ENCODE peak calls at places on chromosomes 16 and 17, in five cellular contexts. One of them, this sample, is unnamed.

GRCh38 chr17:45018514-45019176 is 32.8 kb downstream of the DCAKD start:
- DNase-seq in astrocyte: no peak
- DNase-seq in heart right ventricle: peak
- DNase-seq in astrocyte of the cerebellum: no peak
- DNase-seq in adrenal gland: peak
- DNase-seq in this sample: no peak

GRCh38 chr17:73944366-73944765 is 259.1 kb upstream of the RPL38 start:
- DNase-seq in astrocyte: no peak
- DNase-seq in heart right ventricle: no peak
- DNase-seq in astrocyte of the cerebellum: no peak
- DNase-seq in adrenal gland: no peak
- DNase-seq in this sample: peak

GRCh38 chr17:82884341-82884871 is 44.6 kb upstream of the ZNF750 start:
- DNase-seq in astrocyte: no peak
- DNase-seq in heart right ventricle: no peak
- DNase-seq in astrocyte of the cerebellum: no peak
- DNase-seq in adrenal gland: no peak
- DNase-seq in this sample: no peak

GRCh38 chr16:1030381-1030901 is 42.1 kb upstream of the SSTR5 start:
- DNase-seq in astrocyte: no peak
- DNase-seq in heart right ventricle: no peak
- DNase-seq in astrocyte of the cerebellum: no peak
- DNase-seq in adrenal gland: no peak
- DNase-seq in this sample: no peak

GRCh38 chr17:3557768-3558583 is at the start of gene TRPV3:
- DNase-seq in astrocyte: no peak
- DNase-seq in heart right ventricle: no peak
- DNase-seq in astrocyte of the cerebellum: no peak
- DNase-seq in adrenal gland: peak
- DNase-seq in this sample: peak

GRCh38 chr16:17271687-17272086 is 199.1 kb downstream of the XYLT1 start:
- DNase-seq in astrocyte: peak
- DNase-seq in heart right ventricle: no peak
- DNase-seq in astrocyte of the cerebellum: no peak
- DNase-seq in adrenal gland: peak
- DNase-seq in this sample: no peak

GRCh38 chr17:42284020-42284369 is 4.3 kb upstream of the STAT5A start:
- DNase-seq in astrocyte: no peak
- DNase-seq in heart right ventricle: no peak
- DNase-seq in astrocyte of the cerebellum: no peak
- DNase-seq in adrenal gland: peak
- DNase-seq in this sample: no peak

GRCh38 chr16:66364117-66364958 is 2.2 kb upstream of the CDH5 start:
- DNase-seq in astrocyte: peak
- DNase-seq in heart right ventricle: peak
- DNase-seq in astrocyte of the cerebellum: peak
- DNase-seq in adrenal gland: peak
- DNase-seq in this sample: peak

GRCh38 chr17:66625321-66625767 is 209.6 kb upstream of the CACNG5 start:
- DNase-seq in astrocyte: peak
- DNase-seq in heart right ventricle: no peak
- DNase-seq in astrocyte of the cerebellum: no peak
- DNase-seq in adrenal gland: no peak
- DNase-seq in this sample: no peak

DNA sequence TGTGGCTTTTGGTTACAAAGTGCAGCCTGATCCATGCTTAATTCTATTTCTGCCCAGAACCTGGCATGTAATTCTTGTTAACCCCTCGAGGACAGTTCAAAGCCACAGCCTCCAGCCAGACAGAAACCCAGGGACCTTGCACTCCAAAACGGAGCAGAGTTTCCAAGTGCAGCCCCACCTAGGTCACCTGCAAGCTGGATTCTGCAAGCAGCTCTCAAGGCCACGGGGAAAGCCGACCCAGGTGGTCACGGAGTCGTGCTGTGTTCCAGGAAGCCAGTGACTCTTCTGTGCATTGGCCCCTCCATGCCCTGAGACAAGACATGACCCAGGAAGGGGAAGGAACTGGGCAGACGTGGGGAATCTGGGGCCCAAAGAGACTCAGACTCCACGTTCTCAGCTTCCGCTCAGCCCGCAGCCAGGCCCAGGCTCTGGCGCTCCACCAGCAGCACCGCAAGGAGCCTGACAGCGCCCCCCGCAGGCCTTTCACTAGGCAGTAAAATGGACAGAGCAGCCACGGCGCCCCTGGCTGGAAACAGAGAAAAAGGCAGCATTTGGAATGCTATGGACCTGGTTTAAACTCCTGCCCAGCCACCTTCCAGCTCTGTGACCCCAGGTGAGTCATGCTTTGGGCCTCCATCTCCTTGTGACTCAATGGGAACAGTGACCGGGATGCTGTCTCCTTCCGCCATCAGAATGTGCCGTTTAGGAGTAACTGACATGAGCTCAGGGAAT is 27.3 kb upstream of the GSG1L start:
- DNase-seq in astrocyte: peak
- DNase-seq in heart right ventricle: no peak
- DNase-seq in astrocyte of the cerebellum: no peak
- DNase-seq in adrenal gland: peak
- DNase-seq in this sample: no peak
- TF ChIP-seq CTCF in astrocyte: peak
- TF ChIP-seq CTCF in heart right ventricle: no peak
- TF ChIP-seq CTCF in astrocyte of the cerebellum: peak
- TF ChIP-seq CTCF in adrenal gland: no peak
- TF ChIP-seq CTCF in this sample: no peak

DNA sequence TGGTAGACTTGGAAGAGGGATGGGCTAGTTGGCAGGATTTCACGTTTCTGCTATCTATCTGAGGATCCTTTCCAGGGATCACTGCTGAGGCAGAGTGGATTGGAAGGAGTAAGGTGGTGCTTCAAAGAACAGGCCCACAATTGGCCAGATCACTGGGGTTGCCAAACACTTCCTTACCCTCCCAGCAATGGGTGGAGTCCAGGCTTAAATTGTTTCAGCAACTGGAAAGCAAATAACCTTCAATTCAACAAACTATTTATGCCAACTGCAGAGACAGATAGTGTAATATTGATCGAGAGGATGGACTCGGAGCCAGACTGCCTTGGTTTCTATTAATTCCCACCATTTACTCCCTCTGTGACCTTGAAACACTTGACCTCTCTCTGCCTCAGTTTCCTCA is 2.1 kb downstream of the ARRB2 start:
- DNase-seq in astrocyte: no peak
- DNase-seq in heart right ventricle: no peak
- DNase-seq in astrocyte of the cerebellum: no peak
- DNase-seq in adrenal gland: no peak
- DNase-seq in this sample: no peak
- H3K4me3 ChIP-seq in astrocyte: no peak
- H3K4me3 ChIP-seq in heart right ventricle: no peak
- H3K4me3 ChIP-seq in astrocyte of the cerebellum: no peak
- H3K4me3 ChIP-seq in adrenal gland: peak
- H3K4me3 ChIP-seq in this sample: no peak

DNA sequence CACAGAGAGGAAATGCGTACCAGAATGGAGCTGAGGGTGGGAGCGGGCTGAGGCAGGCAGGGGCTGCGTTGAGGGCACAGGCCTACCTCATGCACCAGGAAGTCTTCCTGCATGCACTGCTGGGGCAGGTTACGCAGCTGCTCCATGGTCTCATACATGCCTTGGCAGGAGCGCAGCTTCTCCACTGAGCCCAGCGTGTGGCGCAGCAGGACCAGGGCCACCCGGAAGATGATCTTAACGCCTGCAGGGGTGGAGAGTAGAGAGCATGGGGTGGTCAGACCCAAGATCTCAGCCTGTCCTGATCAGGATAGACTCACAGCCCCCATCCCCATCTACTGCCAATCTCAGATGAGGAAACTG is 3.4 kb upstream of the CD2BP2 start:
- DNase-seq in astrocyte: no peak
- DNase-seq in heart right ventricle: no peak
- DNase-seq in astrocyte of the cerebellum: no peak
- DNase-seq in adrenal gland: no peak
- DNase-seq in this sample: no peak
- TF ChIP-seq CTCF in astrocyte: no peak
- TF ChIP-seq CTCF in heart right ventricle: no peak
- TF ChIP-seq CTCF in astrocyte of the cerebellum: no peak
- TF ChIP-seq CTCF in adrenal gland: no peak
- TF ChIP-seq CTCF in this sample: no peak

GRCh38 chr16:86196687-86197391 is 297.9 kb downstream of the IRF8 start:
- DNase-seq in astrocyte: no peak
- DNase-seq in heart right ventricle: no peak
- DNase-seq in astrocyte of the cerebellum: no peak
- DNase-seq in adrenal gland: no peak
- DNase-seq in this sample: no peak
- H3K4me3 ChIP-seq in astrocyte: no peak
- H3K4me3 ChIP-seq in heart right ventricle: no peak
- H3K4me3 ChIP-seq in astrocyte of the cerebellum: no peak
- H3K4me3 ChIP-seq in adrenal gland: no peak
- H3K4me3 ChIP-seq in this sample: no peak

GRCh38 chr16:24909856-24910255 is 64.1 kb downstream of the SLC5A11 start:
- DNase-seq in astrocyte: no peak
- DNase-seq in heart right ventricle: no peak
- DNase-seq in astrocyte of the cerebellum: no peak
- DNase-seq in adrenal gland: no peak
- DNase-seq in this sample: no peak

GRCh38 chr16:24906901-24907300 is 61.1 kb downstream of the SLC5A11 start:
- DNase-seq in astrocyte: no peak
- DNase-seq in heart right ventricle: no peak
- DNase-seq in astrocyte of the cerebellum: no peak
- DNase-seq in adrenal gland: no peak
- DNase-seq in this sample: no peak

GRCh38 chr16:24908716-24909115 is 63.0 kb downstream of the SLC5A11 start:
- DNase-seq in astrocyte: no peak
- DNase-seq in heart right ventricle: no peak
- DNase-seq in astrocyte of the cerebellum: no peak
- DNase-seq in adrenal gland: no peak
- DNase-seq in this sample: no peak

GRCh38 chr16:24906199-24906808 is 60.5 kb downstream of the SLC5A11 start:
- DNase-seq in astrocyte: peak
- DNase-seq in heart right ventricle: no peak
- DNase-seq in astrocyte of the cerebellum: peak
- DNase-seq in adrenal gland: no peak
- DNase-seq in this sample: no peak
- TF ChIP-seq CTCF in astrocyte: peak
- TF ChIP-seq CTCF in heart right ventricle: peak
- TF ChIP-seq CTCF in astrocyte of the cerebellum: peak
- TF ChIP-seq CTCF in adrenal gland: peak
- TF ChIP-seq CTCF in this sample: no peak

GRCh38 chr17:81221371-81221841 is 1.4 kb downstream of the CEP131 start:
- DNase-seq in astrocyte: no peak
- DNase-seq in heart right ventricle: no peak
- DNase-seq in astrocyte of the cerebellum: peak
- DNase-seq in adrenal gland: no peak
- DNase-seq in this sample: no peak
- H3K4me3 ChIP-seq in astrocyte: peak
- H3K4me3 ChIP-seq in heart right ventricle: peak
- H3K4me3 ChIP-seq in astrocyte of the cerebellum: peak
- H3K4me3 ChIP-seq in adrenal gland: no peak
- H3K4me3 ChIP-seq in this sample: no peak

GRCh38 chr16:26569793-26570192 is 496.9 kb upstream of the C16orf82 start:
- DNase-seq in astrocyte: no peak
- DNase-seq in heart right ventricle: no peak
- DNase-seq in astrocyte of the cerebellum: no peak
- DNase-seq in adrenal gland: peak
- DNase-seq in this sample: no peak
- TF ChIP-seq CTCF in astrocyte: no peak
- TF ChIP-seq CTCF in heart right ventricle: no peak
- TF ChIP-seq CTCF in astrocyte of the cerebellum: no peak
- TF ChIP-seq CTCF in adrenal gland: no peak
- TF ChIP-seq CTCF in this sample: no peak

DNA sequence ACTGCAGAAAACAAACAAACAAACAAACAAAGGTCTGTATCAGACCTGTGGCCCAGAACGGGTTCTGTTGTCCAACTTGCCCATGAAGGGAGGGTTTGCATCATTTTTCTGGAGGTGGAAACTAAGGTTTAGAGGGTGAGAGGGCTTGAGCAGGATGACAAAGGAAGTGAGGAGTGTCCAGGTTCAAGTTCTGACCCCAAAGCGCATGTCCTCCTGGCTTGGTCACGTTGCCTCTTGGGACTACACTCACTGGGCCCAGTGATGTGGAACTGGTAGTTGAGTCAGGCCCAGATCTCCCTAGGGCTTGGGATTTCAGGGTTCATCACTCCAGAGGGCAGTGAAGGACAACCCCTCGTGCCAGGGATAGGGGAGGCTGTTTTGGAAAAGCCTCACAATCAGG is 1.8 kb downstream of the SREBF1 start:
- DNase-seq in astrocyte: no peak
- DNase-seq in heart right ventricle: no peak
- DNase-seq in astrocyte of the cerebellum: no peak
- DNase-seq in adrenal gland: no peak
- DNase-seq in this sample: no peak
- H3K4me3 ChIP-seq in astrocyte: peak
- H3K4me3 ChIP-seq in heart right ventricle: peak
- H3K4me3 ChIP-seq in astrocyte of the cerebellum: peak
- H3K4me3 ChIP-seq in adrenal gland: no peak
- H3K4me3 ChIP-seq in this sample: no peak

GRCh38 chr16:63131503-63131902 is 1095.3 kb upstream of the CDH8 start:
- DNase-seq in astrocyte: no peak
- DNase-seq in heart right ventricle: no peak
- DNase-seq in astrocyte of the cerebellum: no peak
- DNase-seq in adrenal gland: no peak
- DNase-seq in this sample: no peak
- TF ChIP-seq CTCF in astrocyte: no peak
- TF ChIP-seq CTCF in heart right ventricle: no peak
- TF ChIP-seq CTCF in astrocyte of the cerebellum: no peak
- TF ChIP-seq CTCF in adrenal gland: no peak
- TF ChIP-seq CTCF in this sample: no peak

DNA sequence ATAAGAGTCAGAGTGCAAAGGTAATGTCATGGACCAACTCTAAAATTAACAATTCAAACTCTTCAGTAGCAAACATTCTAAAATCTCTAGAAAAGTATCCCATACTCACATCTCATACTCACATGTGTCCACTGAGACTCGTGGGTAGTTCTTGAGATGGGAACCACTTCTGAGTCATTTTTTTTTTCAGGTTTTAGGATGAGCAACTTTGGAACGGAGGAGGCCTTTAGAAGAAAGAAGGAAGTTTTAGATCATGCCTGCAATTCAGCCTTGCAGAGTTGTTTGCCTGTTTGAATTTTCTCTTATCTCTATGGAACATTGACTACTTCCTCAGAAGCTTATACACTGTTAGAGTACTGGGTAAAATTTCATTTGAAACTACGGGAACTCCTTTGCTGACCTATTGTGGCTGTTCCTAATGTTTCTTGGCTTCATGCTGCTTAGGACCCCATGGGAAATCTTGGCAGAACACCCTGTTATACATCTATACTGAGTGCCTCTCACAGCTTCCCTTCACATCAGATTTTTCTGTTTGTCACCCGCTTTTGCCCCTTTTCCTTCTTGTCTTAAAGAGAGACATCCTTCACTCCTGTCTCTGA is 70.7 kb downstream of the MAP2K6 start:
- DNase-seq in astrocyte: no peak
- DNase-seq in heart right ventricle: no peak
- DNase-seq in astrocyte of the cerebellum: no peak
- DNase-seq in adrenal gland: no peak
- DNase-seq in this sample: no peak
- H3K4me3 ChIP-seq in astrocyte: no peak
- H3K4me3 ChIP-seq in heart right ventricle: peak
- H3K4me3 ChIP-seq in astrocyte of the cerebellum: no peak
- H3K4me3 ChIP-seq in adrenal gland: no peak
- H3K4me3 ChIP-seq in this sample: no peak